ENCODE peak calls at places on chromosomes 4 and X, in four cellular contexts. H, N, C and W are unnamed samples.

GRCh38 chrX:119121341-119121740 is 6.3 kb downstream of the KIAA1210 start:
- DNase-seq in H (no peak), N (no peak), C (no peak), W (no peak)

GRCh38 chrX:44876076-44876475 is 3.1 kb downstream of the KDM6A start:
- DNase-seq in H (no peak), C (no peak), N (no peak), W (no peak)

GRCh38 chr4:126794363-126794762 is 838.4 kb upstream of the INTU start:
- DNase-seq in C (peak; percentile 7), N (no peak), H (no peak), W (no peak)

GRCh38 chr4:19592391-19592790 is 659.3 kb upstream of the SLIT2 start:
- DNase-seq in H (no peak), N (no peak), C (no peak), W (no peak)

GRCh38 chr4:109359040-109359646 is 56.7 kb upstream of the COL25A1 start:
- DNase-seq in C (no peak), H (peak; percentile 19), N (no peak), W (no peak)

GRCh38 chr4:108370291-108370690 is 201.6 kb upstream of the LEF1 start:
- DNase-seq in N (no peak), C (no peak), H (no peak), W (no peak)

GRCh38 chrX:62928906-62929305 is 422.2 kb downstream of the SPIN4 start:
- DNase-seq in N (no peak), H (no peak), C (no peak), W (no peak)

GRCh38 chr4:71333960-71334951 is 4.6 kb upstream of the SLC4A4 start:
- DNase-seq in H (no peak), N (no peak), C (no peak), W (no peak)

GRCh38 chr4:61177361-61177760 is 22.8 kb upstream of the ADGRL3 start:
- DNase-seq in N (no peak), H (no peak), C (no peak), W (no peak)

GRCh38 chr4:135834471-135834870 is 1632.9 kb upstream of the PABPC4L start:
- DNase-seq in C (no peak), N (no peak), H (no peak), W (no peak)

GRCh38 chr4:135838889-135839288 is 1637.3 kb upstream of the PABPC4L start:
- DNase-seq in H (no peak), C (peak; percentile 77), N (no peak), W (no peak)

GRCh38 chr4:135833529-135833928 is 1631.9 kb upstream of the PABPC4L start:
- DNase-seq in H (no peak), C (no peak), N (no peak), W (no peak)
- TF ChIP-seq KDM1A in H (no peak), C (no peak), N (no peak), W (no peak)

DNA sequence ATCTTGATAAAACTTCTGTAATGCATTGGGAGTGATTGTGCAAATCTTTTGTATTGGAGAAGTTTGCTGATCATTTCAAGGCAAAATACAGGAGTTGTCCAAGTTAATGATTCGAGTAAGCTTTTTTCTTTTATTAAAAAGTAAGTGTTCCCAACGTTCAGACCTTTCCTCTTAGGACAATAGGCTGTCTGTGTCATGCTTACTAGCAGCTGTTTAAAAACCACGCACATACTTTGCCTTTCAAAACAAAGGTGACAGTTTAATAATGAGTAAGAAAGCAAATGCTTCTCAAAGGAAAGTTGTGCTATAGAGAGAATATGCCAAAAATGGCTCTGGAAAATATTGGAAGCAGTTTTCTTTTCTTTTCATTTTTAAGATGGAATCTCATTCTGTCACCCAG is 11.2 kb downstream of the TRAPPC11 start:
- DNase-seq in H (no peak), C (no peak), N (no peak), W (no peak)
- TF ChIP-seq SMC3 in H (no peak), C (no peak), N (no peak), W (no peak)

DNA sequence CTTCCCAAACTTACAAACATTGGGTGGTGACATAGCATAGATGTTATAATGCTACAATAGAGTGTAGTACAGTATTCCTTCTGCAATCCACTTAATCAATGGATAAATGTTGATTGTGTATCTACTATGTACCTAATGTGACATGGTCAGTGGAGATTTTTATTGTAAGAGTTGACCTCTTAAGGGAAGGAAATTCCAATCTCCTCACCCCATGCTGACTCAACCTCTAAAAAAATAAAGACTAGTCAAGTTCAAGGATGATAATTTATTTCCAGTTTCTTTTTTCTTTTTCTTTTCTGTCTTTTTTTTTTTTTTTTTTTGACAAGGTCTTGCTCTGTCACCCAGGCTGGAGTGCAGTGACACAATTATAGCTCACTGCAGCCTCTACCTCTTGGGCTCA is 206.5 kb upstream of the STS start:
- DNase-seq in C (no peak), H (no peak), N (no peak), W (no peak)
- TF ChIP-seq KDM1A in C (no peak), H (no peak), N (no peak), W (no peak)

GRCh38 chrX:155968106-155968714 is 29.3 kb upstream of the IL9R start:
- DNase-seq in H (no peak), N (no peak), C (no peak), W (no peak)
- TF ChIP-seq SMC3 in H (no peak), N (no peak), C (no peak), W (no peak)